ENCODE peak calls at places on chromosome 1, in nine cellular contexts. B is uterus, T is heart left ventricle, W is left ventricle myocardium inferior, G is neural crest cell, E is tibial nerve, I is upper lobe of right lung, U is testis, X is AG04450. Y is an unnamed sample.

GRCh38 chr1:12166834-12167492 is at the start of gene TNFRSF1B:
- DNase-seq in B (peak), T (peak), G (peak), X (no peak), E (no peak), I (peak), U (peak), W (peak), Y (peak)

GRCh38 chr1:231601775-231602674 is 24.6 kb upstream of the DISC1 start:
- DNase-seq in I (no peak), G (no peak), W (no peak), T (peak), X (no peak), U (no peak), B (no peak), E (no peak), Y (no peak)

GRCh38 chr1:204837440-204838084 is 33.1 kb upstream of the NFASC start:
- DNase-seq in U (peak), X (peak), E (no peak), I (no peak), W (peak), G (peak), B (peak), T (no peak), Y (no peak)

GRCh38 chr1:16978589-16979474 is 1.6 kb downstream of the MFAP2 start:
- DNase-seq in T (peak), E (peak), W (peak), U (peak), X (peak), B (peak), G (no peak), I (no peak), Y (no peak)

GRCh38 chr1:25028910-25029599 is 99.0 kb upstream of the RUNX3 start:
- DNase-seq in B (no peak), X (no peak), G (no peak), I (no peak), W (no peak), T (no peak), E (no peak), U (no peak), Y (peak)

GRCh38 chr1:101781437-101781836 is 215.3 kb downstream of the OLFM3 start:
- DNase-seq in I (no peak), B (no peak), T (no peak), G (no peak), X (no peak), U (no peak), E (no peak), W (no peak), Y (no peak)

GRCh38 chr1:101220906-101221305 is 15.9 kb upstream of the S1PR1 start:
- DNase-seq in G (no peak), I (no peak), U (no peak), B (no peak), X (no peak), E (no peak), T (no peak), W (no peak), Y (no peak)

GRCh38 chr1:20588634-20589225 is at the start of gene CDA:
- DNase-seq in G (no peak), X (no peak), B (peak), E (no peak), W (peak), T (no peak), U (no peak), I (no peak), Y (no peak)

GRCh38 chr1:177432897-177433296 is 262.1 kb downstream of the BRINP2 start:
- DNase-seq in T (no peak), X (no peak), G (no peak), U (no peak), E (no peak), I (no peak), W (no peak), B (no peak), Y (no peak)
- TF ChIP-seq CTCF in T (no peak), X (peak), G (peak), U (no peak), E (no peak), I (no peak), W (no peak), B (no peak), Y (no peak)

GRCh38 chr1:2106681-2107405 is 56.6 kb downstream of the PRKCZ start:
- DNase-seq in W (no peak), G (no peak), T (no peak), X (no peak), U (no peak), B (no peak), I (peak), E (no peak), Y (no peak)
- TF ChIP-seq CTCF in W (no peak), G (no peak), T (no peak), X (no peak), U (no peak), B (no peak), I (no peak), E (no peak), Y (no peak)

GRCh38 chr1:210099921-210100320 is 132.7 kb upstream of the SERTAD4 start:
- DNase-seq in I (no peak), W (no peak), X (no peak), E (no peak), U (no peak), B (no peak), T (no peak), G (no peak), Y (no peak)
- TF ChIP-seq CTCF in I (no peak), W (no peak), X (no peak), E (no peak), U (no peak), B (no peak), T (no peak), G (no peak), Y (no peak)

DNA sequence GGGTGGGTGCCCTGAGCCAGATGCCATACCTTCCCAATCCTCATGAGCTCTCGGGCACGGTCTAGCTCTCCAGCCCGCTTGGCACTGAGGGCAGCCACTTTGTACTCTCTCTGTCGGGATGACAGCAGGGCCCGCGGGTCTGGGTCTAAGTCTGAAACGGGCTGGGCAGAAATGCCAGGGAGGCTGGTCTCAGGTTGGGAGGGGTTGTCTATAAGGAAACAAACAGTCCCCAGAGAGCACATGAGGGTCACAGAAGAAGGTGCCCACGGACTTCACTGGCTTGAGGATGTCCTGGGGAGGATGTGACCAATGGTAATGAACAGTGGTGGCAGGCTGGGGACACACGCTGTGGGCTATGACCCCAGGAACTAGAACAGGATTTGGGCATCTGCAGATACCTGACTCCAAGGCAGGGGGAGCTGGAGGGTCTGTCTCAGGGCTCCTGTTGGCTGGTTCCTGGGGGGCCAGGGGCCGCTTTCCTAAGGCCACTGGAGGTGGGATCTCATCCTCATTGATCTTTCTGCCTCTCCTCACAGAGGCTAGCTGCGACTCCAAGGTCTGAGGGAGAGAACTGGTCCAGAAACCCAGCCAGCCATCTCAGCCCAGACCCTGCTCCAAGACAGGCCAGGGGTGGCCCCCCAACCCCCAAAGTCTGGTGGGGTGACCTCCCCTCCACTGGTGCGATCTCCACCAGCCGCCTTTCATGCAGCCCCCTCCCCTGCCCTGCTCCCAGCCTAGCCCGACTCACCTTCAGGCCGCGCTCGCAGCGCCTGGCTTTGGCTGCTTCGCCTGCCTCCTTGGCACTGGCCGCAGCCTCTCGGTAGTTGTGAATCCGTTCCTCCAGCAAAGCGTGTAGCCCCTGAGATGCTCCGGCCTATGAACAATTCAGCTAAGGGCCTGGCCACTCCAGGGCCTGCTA is 6.1 kb downstream of the CC2D1B start:
- DNase-seq in I (no peak), B (no peak), W (no peak), X (no peak), E (no peak), U (no peak), G (no peak), T (no peak), Y (no peak)
- TF ChIP-seq CTCF in I (no peak), B (no peak), W (no peak), X (no peak), E (no peak), U (no peak), G (no peak), T (no peak), Y (no peak)

GRCh38 chr1:216422821-216423529 is at the start of gene USH2A:
- DNase-seq in B (no peak), I (no peak), E (no peak), T (no peak), G (peak), W (no peak), X (no peak), U (peak), Y (no peak)
- TF ChIP-seq CTCF in B (no peak), I (no peak), E (no peak), T (no peak), G (no peak), W (no peak), X (no peak), U (no peak), Y (no peak)

GRCh38 chr1:91533625-91534024 is 33.0 kb downstream of the CDC7 start:
- DNase-seq in W (no peak), T (no peak), G (no peak), B (no peak), I (no peak), X (no peak), U (no peak), E (no peak), Y (no peak)

GRCh38 chr1:91526496-91526895 is 25.8 kb downstream of the CDC7 start:
- DNase-seq in T (no peak), U (no peak), W (no peak), B (no peak), X (peak), G (no peak), I (no peak), E (no peak), Y (no peak)

GRCh38 chr1:91527781-91528180 is 27.1 kb downstream of the CDC7 start:
- DNase-seq in I (no peak), T (no peak), E (no peak), U (no peak), B (no peak), W (no peak), X (no peak), G (no peak), Y (no peak)

GRCh38 chr1:91535441-91535840 is 34.8 kb downstream of the CDC7 start:
- DNase-seq in G (no peak), W (no peak), E (no peak), X (no peak), T (no peak), U (no peak), B (no peak), I (no peak), Y (no peak)

DNA sequence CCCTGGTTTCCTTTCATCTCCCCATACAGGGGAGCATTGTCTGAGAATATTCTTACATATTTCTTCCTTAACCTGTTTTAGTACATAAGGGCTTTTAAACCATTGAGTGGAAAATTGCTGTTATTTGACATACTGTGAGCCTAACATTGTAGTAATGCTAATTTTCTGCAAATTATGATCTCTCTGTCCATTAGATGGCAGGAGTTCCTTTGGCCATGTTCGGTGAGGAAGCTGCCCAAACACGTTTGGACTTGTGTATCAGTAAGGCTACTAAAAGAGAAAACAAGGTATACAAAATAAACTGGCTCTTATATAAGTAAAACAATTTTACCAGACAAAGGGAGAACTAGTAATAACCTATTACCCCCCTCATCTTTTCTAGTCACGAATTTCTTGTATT is 29.2 kb downstream of the CDC7 start:
- DNase-seq in U (no peak), T (no peak), B (no peak), X (peak), I (no peak), W (no peak), E (no peak), G (no peak), Y (no peak)
- TF ChIP-seq CTCF in U (no peak), T (peak), B (no peak), X (peak), I (peak), W (peak), E (no peak), G (peak), Y (peak)